ENCODE peak calls at places on chromosomes 2 and 18, in five cellular contexts. R, Q, W, H and V are unnamed samples.

GRCh38 chr2:239943571-239943970 is 81.6 kb downstream of the NDUFA10 start:
- DNase-seq in R (no peak), Q (no peak), W (no peak), H (no peak), V (no peak)

GRCh38 chr2:17058772-17059402 is 393.3 kb upstream of the CYRIA start:
- DNase-seq in R (no peak), Q (no peak), W (no peak), H (no peak), V (no peak)

GRCh38 chr2:200756618-200757321 is 54.9 kb upstream of the BZW1 start:
- DNase-seq in R (peak; percentile 84), Q (no peak), W (no peak), H (peak; percentile 72), V (no peak)

GRCh38 chr2:137826373-137827372 is 137.6 kb upstream of the HNMT start:
- DNase-seq in R (no peak), Q (no peak), W (no peak), H (no peak), V (no peak)

GRCh38 chr18:12948055-12948804 is 419 bp downstream of the SEH1L start:
- DNase-seq in R (peak; percentile 82), Q (peak; percentile 92), W (peak; percentile 80), H (peak; percentile 95), V (peak; percentile 96)

GRCh38 chr2:236960516-236960915 is 125.2 kb upstream of the COPS8 start:
- DNase-seq in R (no peak), Q (no peak), W (no peak), H (no peak), V (no peak)

GRCh38 chr2:116023026-116023425 is 1580.6 kb downstream of the DPP10 start:
- DNase-seq in R (no peak), Q (no peak), W (no peak), H (no peak), V (no peak)

GRCh38 chr2:238883315-238884004 is 35.6 kb downstream of the TWIST2 start:
- DNase-seq in R (no peak), Q (no peak), W (no peak), H (no peak), V (no peak)

GRCh38 chr2:64177315-64177714 is 33.1 kb upstream of the PELI1 start:
- DNase-seq in R (no peak), Q (no peak), W (no peak), H (peak; percentile 57), V (no peak)

GRCh38 chr18:37564796-37565137 is 831 bp downstream of the CELF4 start:
- DNase-seq in R (peak; percentile 21), Q (no peak), W (peak; percentile 89), H (peak; percentile 48), V (peak; percentile 67)

GRCh38 chr2:189178726-189179606 is 595 bp downstream of the COL5A2 start:
- DNase-seq in R (peak; percentile 25), Q (no peak), W (peak; percentile 14), H (peak; percentile 87), V (no peak)

GRCh38 chr2:121362776-121363175 is 77.8 kb upstream of the TFCP2L1 start:
- DNase-seq in R (no peak), Q (no peak), W (no peak), H (no peak), V (no peak)

GRCh38 chr2:88234760-88235159 is 64.6 kb downstream of the THNSL2 start:
- DNase-seq in R (no peak), Q (no peak), W (no peak), H (no peak), V (no peak)

GRCh38 chr2:218959141-218959731 is at the start of gene CDK5R2:
- DNase-seq in R (peak; percentile 99), Q (peak; percentile 96), W (peak; percentile 98), H (peak; percentile 83), V (peak; percentile 62)

GRCh38 chr2:17918789-17919188 is 40.3 kb downstream of the KCNS3 start:
- DNase-seq in R (no peak), Q (no peak), W (no peak), H (no peak), V (no peak)

GRCh38 chr2:209114588-209114987 is 309.3 kb upstream of the MAP2 start:
- DNase-seq in R (no peak), Q (no peak), W (no peak), H (no peak), V (no peak)

GRCh38 chr2:120066708-120067547 is 54.1 kb downstream of the EPB41L5 start:
- DNase-seq in R (no peak), Q (peak; percentile 53), W (no peak), H (peak; percentile 40), V (no peak)

GRCh38 chr2:165425556-165425955 is 43.9 kb upstream of the CSRNP3 start:
- DNase-seq in R (no peak), Q (no peak), W (no peak), H (no peak), V (no peak)

GRCh38 chr2:71536311-71536710 is 83.0 kb downstream of the DYSF start:
- DNase-seq in R (no peak), Q (no peak), W (no peak), H (no peak), V (no peak)

GRCh38 chr18:58691256-58691655 is 20.0 kb downstream of the MALT1 start:
- DNase-seq in R (no peak), Q (no peak), W (no peak), H (no peak), V (no peak)

GRCh38 chr18:9531791-9532410 is 56.6 kb downstream of the RALBP1 start:
- DNase-seq in R (no peak), Q (no peak), W (no peak), H (no peak), V (no peak)

GRCh38 chr2:28408764-28409599 is 16.3 kb downstream of the FOSL2 start:
- DNase-seq in R (peak; percentile 93), Q (no peak), W (no peak), H (peak; percentile 69), V (no peak)

GRCh38 chr2:140502951-140503630 is 1627.7 kb downstream of the LRP1B start:
- DNase-seq in R (no peak), Q (no peak), W (no peak), H (peak; percentile 80), V (no peak)

GRCh38 chr2:30106543-30106942 is 40.3 kb upstream of the YPEL5 start:
- DNase-seq in R (peak; percentile 25), Q (no peak), W (no peak), H (no peak), V (no peak)

GRCh38 chr2:60861736-60862135 is 19.6 kb upstream of the REL start:
- DNase-seq in R (no peak), Q (no peak), W (no peak), H (no peak), V (no peak)

GRCh38 chr18:43314931-43315330 is 37.6 kb upstream of the SYT4 start:
- DNase-seq in R (no peak), Q (no peak), W (no peak), H (no peak), V (no peak)

GRCh38 chr2:129623783-129624182 is 355.7 kb upstream of the RAB6C start:
- DNase-seq in R (no peak), Q (no peak), W (no peak), H (no peak), V (no peak)

GRCh38 chr2:185896090-185896693 is 157.6 kb downstream of the FSIP2 start:
- DNase-seq in R (no peak), Q (no peak), W (no peak), H (no peak), V (no peak)

GRCh38 chr18:74532511-74533025 is 1.7 kb upstream of the CNDP1 start:
- DNase-seq in R (no peak), Q (no peak), W (no peak), H (no peak), V (no peak)